ENCODE peak calls at places on chromosomes 12 and 14, in four cellular contexts. Y is OCI-M1, C is neural progenitor cell, V is HTR-8/SVneo. P is an unnamed sample.

GRCh38 chr12:19031032-19031431 is 98.5 kb upstream of the PLEKHA5 start:
- DNase-seq in V (peak), C (no peak), Y (no peak), P (no peak)

GRCh38 chr12:110684322-110684836 is 4.5 kb downstream of the HVCN1 start:
- DNase-seq in Y (no peak), V (no peak), C (no peak), P (no peak)

GRCh38 chr12:65362231-65362630 is 83.7 kb downstream of the MSRB3 start:
- DNase-seq in V (no peak), Y (no peak), C (no peak), P (no peak)

GRCh38 chr12:74043343-74043742 is 494.3 kb upstream of the ATXN7L3B start:
- DNase-seq in Y (peak), V (peak), C (no peak), P (no peak)

GRCh38 chr14:91317381-91318313 is 73.1 kb upstream of the GPR68 start:
- DNase-seq in C (no peak), V (peak), Y (peak), P (peak)

GRCh38 chr12:117134059-117134458 is 34.8 kb upstream of the TESC start:
- DNase-seq in C (no peak), V (no peak), Y (no peak), P (no peak)

GRCh38 chr12:105164068-105164467 is 56.5 kb downstream of the WASHC4 start:
- DNase-seq in Y (no peak), C (no peak), V (no peak), P (no peak)

GRCh38 chr12:50520808-50521207 is 16.0 kb downstream of the DIP2B start:
- DNase-seq in C (no peak), Y (no peak), V (no peak), P (no peak)

GRCh38 chr14:94021416-94022157 is 4.6 kb upstream of the OTUB2 start:
- DNase-seq in V (no peak), C (no peak), Y (peak), P (no peak)

GRCh38 chr12:128859311-128859710 is 6.0 kb downstream of the GLT1D1 start:
- DNase-seq in V (no peak), C (no peak), Y (no peak), P (no peak)

GRCh38 chr12:3606101-3606500 is 115.1 kb downstream of the PRMT8 start:
- DNase-seq in V (no peak), C (no peak), Y (no peak), P (no peak)

GRCh38 chr14:51657762-51658161 is 6.1 kb downstream of the FRMD6 start:
- DNase-seq in C (no peak), V (no peak), Y (no peak), P (no peak)

GRCh38 chr14:37343307-37344094 is 145.8 kb downstream of the MIPOL1 start:
- DNase-seq in C (no peak), V (no peak), Y (peak), P (no peak)

GRCh38 chr12:132342322-132342721 is 12.9 kb upstream of the GALNT9 start:
- DNase-seq in Y (peak), C (peak), V (peak), P (no peak)

GRCh38 chr12:82461851-82462250 is 103.5 kb downstream of the METTL25 start:
- DNase-seq in Y (peak), V (no peak), C (no peak), P (no peak)

GRCh38 chr14:79841433-79841832 is 369.9 kb downstream of the DIO2 start:
- DNase-seq in Y (no peak), C (no peak), V (no peak), P (no peak)

GRCh38 chr12:24933694-24934407 is 15.1 kb downstream of the BCAT1 start:
- DNase-seq in C (no peak), Y (no peak), V (no peak), P (no peak)

GRCh38 chr12:104573-105081 is 38.1 kb downstream of the IQSEC3 start:
- DNase-seq in Y (no peak), C (peak), V (no peak), P (no peak)

GRCh38 chr14:32560213-32560857 is 231.2 kb downstream of the AKAP6 start:
- DNase-seq in V (peak), C (peak), Y (peak), P (peak)

P was measured in erythroblast.